ENCODE peak calls at places on chromosomes 13 and 19, in seven cellular contexts. N, A, W, P, Z, X and H are unnamed samples.

GRCh38 chr13:50357586-50358118 is 342.4 kb downstream of the KCNRG start:
- DNase-seq in Z (no peak), X (peak), N (peak), P (no peak), A (peak), W (no peak), H (peak)

GRCh38 chr13:51846756-51847155 is 1.8 kb upstream of the TMEM272 start:
- DNase-seq in Z (no peak), W (no peak), A (no peak), N (no peak), P (no peak), X (no peak), H (no peak)

GRCh38 chr13:42392706-42393572 is 121.0 kb downstream of the AKAP11 start:
- DNase-seq in N (peak), Z (no peak), P (no peak), W (no peak), X (no peak), A (no peak), H (no peak)

GRCh38 chr19:9323557-9323918 is 441 bp upstream of the ZNF559 start:
- DNase-seq in Z (peak), X (peak), N (peak), A (peak), P (peak), W (peak), H (peak)

GRCh38 chr19:19866599-19867248 is 1.0 kb downstream of the ZNF253 start:
- DNase-seq in W (no peak), P (peak), X (no peak), A (peak), N (no peak), Z (no peak), H (no peak)

GRCh38 chr19:38949580-38950367 is 19.0 kb downstream of the MRPS12 start:
- DNase-seq in A (no peak), N (peak), W (no peak), Z (peak), X (peak), P (peak), H (no peak)

GRCh38 chr13:25948910-25949309 is 102.9 kb downstream of the SHISA2 start:
- DNase-seq in N (no peak), W (no peak), Z (no peak), A (no peak), P (no peak), X (no peak), H (no peak)

GRCh38 chr19:45469835-45470146 is 2.0 kb downstream of the FOSB start:
- DNase-seq in N (no peak), P (no peak), A (peak), X (no peak), Z (peak), W (no peak), H (no peak)

GRCh38 chr13:32783067-32783466 is 196.8 kb downstream of the PDS5B start:
- DNase-seq in X (no peak), W (no peak), N (peak), A (no peak), Z (no peak), P (no peak), H (no peak)

GRCh38 chr19:23381114-23381513 is 14.2 kb downstream of the ZNF91 start:
- DNase-seq in N (no peak), P (no peak), A (no peak), X (no peak), W (no peak), Z (no peak), H (no peak)

GRCh38 chr13:40341086-40341471 is 325.4 kb downstream of the FOXO1 start:
- DNase-seq in N (peak), A (no peak), W (no peak), X (no peak), Z (no peak), P (no peak), H (no peak)

GRCh38 chr13:26253262-26253786 is 605 bp upstream of the CDK8 start:
- DNase-seq in Z (no peak), W (no peak), A (no peak), N (no peak), X (no peak), P (no peak), H (no peak)

GRCh38 chr13:28181413-28181812 is 43.1 kb downstream of the PAN3 start:
- DNase-seq in A (no peak), X (no peak), Z (no peak), N (peak), P (no peak), W (no peak), H (no peak)

GRCh38 chr19:58123354-58123753 is 25.3 kb upstream of the ZSCAN18 start:
- DNase-seq in P (no peak), N (no peak), A (no peak), X (no peak), W (no peak), Z (no peak), H (no peak)

GRCh38 chr19:45558399-45558878 is 26.2 kb downstream of the OPA3 start:
- DNase-seq in N (no peak), W (peak), Z (no peak), P (no peak), A (peak), X (peak), H (no peak)

GRCh38 chr13:106989866-106990265 is 421.9 kb upstream of the ARGLU1 start:
- DNase-seq in W (no peak), Z (no peak), X (no peak), P (no peak), A (no peak), N (no peak), H (no peak)

GRCh38 chr13:109844396-109844795 is 58.0 kb upstream of the IRS2 start:
- DNase-seq in N (peak), W (no peak), A (no peak), Z (no peak), X (no peak), P (no peak), H (peak)

GRCh38 chr13:90510319-90510718 is 837.2 kb upstream of the MIR17HG start:
- DNase-seq in A (no peak), N (peak), Z (no peak), P (no peak), X (no peak), W (no peak), H (no peak)

GRCh38 chr13:79519252-79519651 is 38.3 kb downstream of the NDFIP2 start:
- DNase-seq in W (no peak), X (no peak), N (peak), A (no peak), P (no peak), Z (no peak), H (no peak)

GRCh38 chr19:29678484-29679106 is 13.3 kb downstream of the PLEKHF1 start:
- DNase-seq in Z (peak), X (peak), N (no peak), A (no peak), W (no peak), P (peak), H (no peak)

GRCh38 chr13:44837250-44837649 is 152.0 kb downstream of the NUFIP1 start:
- DNase-seq in Z (no peak), X (no peak), N (peak), P (no peak), A (no peak), W (no peak), H (peak)

GRCh38 chr13:68923995-68924394 is 1183.6 kb upstream of the ATXN8OS start:
- DNase-seq in A (no peak), N (no peak), P (no peak), W (no peak), X (no peak), Z (no peak), H (no peak)

GRCh38 chr13:68929055-68929454 is 1178.6 kb upstream of the ATXN8OS start:
- DNase-seq in W (no peak), A (no peak), Z (no peak), P (no peak), X (no peak), N (no peak), H (no peak)

GRCh38 chr13:68927387-68928026 is 1180.1 kb upstream of the ATXN8OS start:
- DNase-seq in N (peak), Z (no peak), X (no peak), W (no peak), A (no peak), P (no peak), H (no peak)
- TF ChIP-seq CTCF in N (peak), Z (no peak), X (no peak), W (peak), A (no peak), P (no peak), H (no peak)

GRCh38 chr19:18120127-18120526 is 22.5 kb downstream of the MAST3 start:
- DNase-seq in N (no peak), Z (no peak), W (no peak), P (no peak), X (no peak), A (no peak), H (no peak)
- H3K27ac ChIP-seq in N (no peak), Z (no peak), W (no peak), P (no peak), X (peak), A (no peak), H (no peak)

GRCh38 chr19:37251308-37252229 is 33.6 kb downstream of the ZNF383 start:
- DNase-seq in A (peak), Z (peak), W (no peak), X (peak), P (peak), N (peak), H (peak)
- H3K4me3 ChIP-seq in A (peak), Z (peak), W (no peak), X (no peak), P (peak), N (peak), H (peak)

DNA sequence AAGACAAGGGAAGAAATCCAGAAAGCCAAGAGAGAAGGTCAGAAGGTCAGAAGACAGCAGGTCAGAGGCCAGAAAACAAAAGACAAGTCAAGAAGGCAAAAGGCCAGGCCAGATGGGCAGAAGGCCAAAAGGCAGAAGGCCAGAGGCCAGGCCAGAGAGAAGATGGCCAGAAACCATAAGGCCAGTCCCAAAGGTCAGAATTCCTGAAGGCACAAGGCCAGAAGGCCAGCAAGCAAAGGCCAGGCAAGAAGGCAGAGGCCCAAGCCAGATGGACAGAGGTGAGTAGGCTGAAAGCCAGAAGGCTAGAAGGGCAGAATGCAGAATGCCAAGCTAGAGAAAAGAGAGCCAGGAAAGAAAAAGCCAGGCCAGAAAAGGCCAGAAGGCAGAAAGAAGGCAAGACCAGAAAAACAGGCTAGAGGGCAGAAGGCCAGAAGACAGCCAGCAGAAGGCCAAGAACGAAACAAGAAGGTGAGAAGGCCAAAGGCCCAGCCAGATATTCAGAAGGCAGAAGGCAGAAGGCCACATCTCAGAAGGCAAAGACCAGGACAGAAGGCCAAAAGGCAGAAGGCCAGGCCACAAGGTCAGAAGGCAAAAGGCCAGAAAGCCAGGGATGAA is 186.3 kb downstream of the TUBA3C start:
- DNase-seq in N (no peak), A (no peak), Z (no peak), X (no peak), W (no peak), P (peak), H (no peak)
- TF ChIP-seq CTCF in N (no peak), A (no peak), Z (no peak), X (no peak), W (no peak), P (no peak), H (no peak)

GRCh38 chr19:48511321-48511731 is 309 bp downstream of the LMTK3 start:
- DNase-seq in W (no peak), N (no peak), Z (no peak), X (no peak), A (no peak), P (no peak), H (no peak)
- H3K27ac ChIP-seq in W (peak), N (no peak), Z (no peak), X (no peak), A (no peak), P (no peak), H (no peak)

DNA sequence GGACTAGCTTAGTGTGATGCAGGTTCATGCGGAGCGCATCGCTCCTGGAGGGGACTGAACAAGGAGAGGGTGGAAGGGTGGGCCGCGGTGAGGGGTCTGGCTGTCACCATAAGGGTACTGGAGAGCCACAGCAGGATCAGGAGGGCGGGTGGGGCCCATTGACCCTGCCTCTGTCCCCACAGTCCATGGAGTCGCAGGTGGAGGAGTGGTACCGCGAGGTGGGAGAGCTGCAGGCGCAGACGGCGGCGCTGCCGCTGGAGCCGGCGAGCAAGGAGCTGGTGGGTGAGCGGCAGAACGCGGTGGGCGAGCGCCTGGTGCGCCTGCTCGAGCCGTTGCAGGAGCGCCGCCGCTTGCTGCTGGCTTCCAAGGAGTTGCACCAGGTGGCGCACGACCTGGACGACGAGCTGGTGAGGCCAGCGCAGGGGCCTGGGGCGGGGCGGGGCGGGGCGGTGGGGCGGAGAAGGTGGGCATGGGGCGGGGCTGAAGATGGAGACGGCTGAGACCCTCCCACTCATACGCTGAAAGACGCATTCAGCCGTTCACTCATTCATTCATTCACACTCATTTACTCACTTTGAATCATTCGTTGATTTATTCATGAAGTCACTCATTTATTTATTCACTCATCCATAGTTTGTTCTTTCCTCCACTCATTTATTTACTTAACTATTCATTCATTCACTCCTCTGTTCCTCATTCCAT is 27.5 kb upstream of the SHKBP1 start:
- DNase-seq in P (peak), X (peak), Z (no peak), A (peak), W (peak), N (peak), H (peak)
- H3K4me3 ChIP-seq in P (no peak), X (no peak), Z (no peak), A (peak), W (peak), N (no peak), H (no peak)

DNA sequence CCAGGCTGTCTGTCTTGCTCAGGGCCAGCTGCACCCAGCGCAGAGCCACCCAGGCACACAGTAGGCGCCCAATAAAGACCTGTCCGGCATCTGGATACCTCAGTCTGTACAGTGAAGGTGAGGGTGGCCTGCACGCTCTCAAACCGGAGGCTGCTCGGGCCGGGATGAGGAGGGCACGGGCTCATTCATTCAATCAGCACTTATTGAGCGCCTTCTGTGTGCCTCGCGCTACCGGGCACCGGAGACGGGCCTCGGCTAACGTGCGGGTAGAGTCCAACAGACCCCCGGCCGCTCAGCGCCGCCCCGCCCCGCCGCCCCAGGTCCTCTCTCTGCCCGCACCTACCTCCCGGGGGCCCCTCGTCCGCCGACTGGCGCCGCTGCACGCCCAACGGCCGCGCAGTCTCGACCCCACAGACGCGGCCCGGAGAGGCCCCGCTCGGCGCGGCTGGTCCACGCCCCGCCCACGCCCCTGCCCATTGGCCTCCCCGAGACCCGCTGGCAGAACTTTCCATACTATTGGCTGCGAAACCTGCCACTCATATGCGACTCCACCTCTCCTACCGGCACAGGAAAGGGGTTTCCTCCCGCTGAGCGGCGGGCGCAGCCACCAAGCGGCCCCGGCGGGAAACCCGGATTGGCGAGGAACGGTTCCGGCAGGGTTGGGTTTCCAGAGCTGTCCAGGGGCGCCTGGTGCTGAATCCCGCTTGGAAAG is at the start of gene SLC39A3:
- DNase-seq in X (peak), N (peak), P (peak), W (peak), Z (peak), A (peak), H (peak)
- TF ChIP-seq CTCF in X (peak), N (no peak), P (no peak), W (no peak), Z (peak), A (no peak), H (peak)

GRCh38 chr13:49097374-49097773 is 121.7 kb downstream of the FNDC3A start:
- DNase-seq in W (no peak), P (no peak), X (no peak), Z (no peak), N (peak), A (no peak), H (peak)
- H3K27ac ChIP-seq in W (peak), P (peak), X (no peak), Z (peak), N (peak), A (no peak), H (peak)

GRCh38 chr19:50909240-50910070 is 1.7 kb downstream of the KLK4 start:
- DNase-seq in X (peak), W (peak), A (peak), N (no peak), Z (no peak), P (no peak), H (no peak)
- H3K4me3 ChIP-seq in X (no peak), W (peak), A (peak), N (no peak), Z (no peak), P (no peak), H (no peak)

DNA sequence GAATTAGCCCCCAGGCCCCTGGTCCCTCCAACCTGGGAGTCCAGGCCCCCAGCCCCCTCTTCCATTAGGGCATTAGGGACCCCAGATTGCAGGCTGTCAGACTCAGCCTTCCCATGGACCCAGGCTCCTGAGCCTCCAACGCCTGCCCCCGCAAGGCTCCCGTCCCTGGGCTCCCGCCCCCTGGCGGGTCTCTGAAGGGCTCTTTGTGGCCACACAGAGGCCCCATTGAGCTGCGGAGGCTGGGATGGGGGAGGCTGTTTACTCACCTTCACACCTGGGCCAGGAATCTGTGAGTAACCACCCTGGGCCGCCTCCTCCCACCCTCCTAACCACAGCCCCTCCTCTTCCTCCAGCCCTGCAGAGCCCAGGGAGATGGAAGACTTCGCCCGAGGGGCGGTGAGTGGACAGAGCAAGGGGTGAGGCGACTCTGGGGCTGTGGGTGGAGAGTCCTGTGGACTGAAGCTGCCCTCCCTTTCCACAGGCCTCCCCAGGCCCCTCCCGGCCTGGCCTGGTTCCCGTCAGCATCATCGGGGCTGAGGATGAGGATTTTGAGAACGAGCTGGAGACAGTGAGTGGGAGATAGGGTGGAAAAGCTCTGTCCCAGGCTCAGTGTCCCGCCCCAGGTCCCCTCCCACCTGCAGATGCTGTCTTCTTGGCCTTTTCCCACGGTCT is 4.9 kb downstream of the ARHGEF1 start:
- DNase-seq in N (peak), P (no peak), A (no peak), X (no peak), W (no peak), Z (no peak), H (no peak)
- TF ChIP-seq CTCF in N (peak), P (no peak), A (peak), X (no peak), W (no peak), Z (no peak), H (no peak)